ENCODE peak calls at places on chromosome 5, in four cellular contexts. M, J, E and S are unnamed samples.

GRCh38 chr5:179620703-179621350 is 2.6 kb downstream of the HNRNPH1 start:
- DNase-seq in E (no peak), J (no peak), M (no peak), S (no peak)

GRCh38 chr5:15266841-15267240 is 233.1 kb upstream of the FBXL7 start:
- DNase-seq in E (no peak), J (no peak), M (no peak), S (no peak)

GRCh38 chr5:9051779-9052178 is 494.1 kb downstream of the SEMA5A start:
- DNase-seq in E (no peak), M (no peak), J (no peak), S (no peak)

GRCh38 chr5:73387630-73388370 is 60.8 kb downstream of the FOXD1 start:
- DNase-seq in M (no peak), J (no peak), E (no peak), S (peak; percentile 21)

GRCh38 chr5:160472482-160472881 is 50.8 kb downstream of the PTTG1 start:
- DNase-seq in M (no peak), J (no peak), E (no peak), S (no peak)

GRCh38 chr5:133907075-133907474 is 61.4 kb downstream of the C5orf15 start:
- DNase-seq in M (no peak), E (no peak), J (no peak), S (no peak)

GRCh38 chr5:35246928-35247644 is 16.8 kb upstream of the PRLR start:
- DNase-seq in M (no peak), E (no peak), J (no peak), S (no peak)

GRCh38 chr5:76472338-76473336 is 69.6 kb downstream of the IQGAP2 start:
- DNase-seq in E (no peak), J (peak; percentile 62), M (no peak), S (no peak)

GRCh38 chr5:60687927-60688720 is 11.8 kb downstream of the DEPDC1B start:
- DNase-seq in E (no peak), J (peak; percentile 80), M (no peak), S (peak; percentile 30)

GRCh38 chr5:63959177-63959982 is 2.9 kb downstream of the HTR1A start:
- DNase-seq in J (peak; percentile 75), E (no peak), M (no peak), S (no peak)

GRCh38 chr5:23649594-23649993 is 142.2 kb downstream of the PRDM9 start:
- DNase-seq in J (no peak), E (no peak), M (no peak), S (no peak)

GRCh38 chr5:37847978-37848425 is 8.2 kb upstream of the GDNF start:
- DNase-seq in J (peak; percentile 98), M (no peak), E (peak; percentile 57), S (no peak)

GRCh38 chr5:135318037-135318436 is 81.0 kb downstream of the MACROH2A1 start:
- DNase-seq in M (no peak), J (no peak), E (no peak), S (no peak)

GRCh38 chr5:61806491-61807020 is 474.5 kb downstream of the ZSWIM6 start:
- DNase-seq in E (no peak), M (no peak), J (no peak), S (no peak)

GRCh38 chr5:73793911-73794310 is 167.9 kb downstream of the ARHGEF28 start:
- DNase-seq in M (no peak), E (no peak), J (no peak), S (no peak)

GRCh38 chr5:115184780-115185179 is 15.1 kb upstream of the TRIM36 start:
- DNase-seq in E (no peak), M (no peak), J (peak; percentile 2), S (no peak)

GRCh38 chr5:112270299-112271293 is 148.5 kb downstream of the EPB41L4A start:
- DNase-seq in E (no peak), M (no peak), J (peak; percentile 37), S (no peak)

GRCh38 chr5:146553446-146553845 is 37.5 kb upstream of the GPR151 start:
- DNase-seq in M (no peak), E (no peak), J (no peak), S (no peak)

GRCh38 chr5:108148715-108149139 is 233.2 kb downstream of the FBXL17 start:
- DNase-seq in M (no peak), J (peak; percentile 24), E (peak; percentile 5), S (peak; percentile 16)

GRCh38 chr5:38317887-38318286 is 59.5 kb downstream of the EGFLAM start:
- DNase-seq in M (no peak), E (no peak), J (no peak), S (no peak)

GRCh38 chr5:11973469-11973868 is 69.2 kb upstream of the CTNND2 start:
- DNase-seq in E (no peak), J (peak; percentile 82), M (no peak), S (no peak)

GRCh38 chr5:142869883-142870282 is 99.7 kb downstream of the ARHGAP26 start:
- DNase-seq in M (no peak), J (no peak), E (no peak), S (no peak)

GRCh38 chr5:33195431-33196128 is 245.2 kb upstream of the TARS1 start:
- DNase-seq in E (no peak), M (no peak), J (peak; percentile 26), S (no peak)

GRCh38 chr5:68754536-68754935 is 339.3 kb upstream of the SLC30A5 start:
- DNase-seq in E (no peak), J (no peak), M (no peak), S (no peak)

GRCh38 chr5:149561848-149562247 is 10.6 kb upstream of the CSNK1A1 start:
- DNase-seq in J (peak; percentile 95), E (peak; percentile 84), M (no peak), S (no peak)

GRCh38 chr5:168269950-168270349 is 21.5 kb upstream of the WWC1 start:
- DNase-seq in E (no peak), J (no peak), M (no peak), S (no peak)

GRCh38 chr5:62306494-62307363 is 723 bp downstream of the KIF2A start:
- DNase-seq in J (peak; percentile 30), E (peak; percentile 21), M (peak; percentile 53), S (peak; percentile 52)

GRCh38 chr5:140632366-140633080 is 452 bp downstream of the CD14 start:
- DNase-seq in J (peak; percentile 86), E (no peak), M (peak; percentile 42), S (peak; percentile 68)

GRCh38 chr5:139676406-139676805 is 28.3 kb downstream of the CXXC5 start:
- DNase-seq in E (no peak), M (no peak), J (no peak), S (no peak)

GRCh38 chr5:149162401-149163084 is 21.2 kb downstream of the ABLIM3 start:
- DNase-seq in J (peak; percentile 58), M (no peak), E (no peak), S (peak; percentile 34)

GRCh38 chr5:163578652-163579051 is 73.2 kb downstream of the MAT2B start:
- DNase-seq in J (no peak), E (no peak), M (no peak), S (no peak)

GRCh38 chr5:148807845-148808244 is 18.6 kb upstream of the ADRB2 start:
- DNase-seq in E (no peak), M (no peak), J (peak; percentile 14), S (no peak)

GRCh38 chr5:87105577-87105976 is 162.1 kb upstream of the RASA1 start:
- DNase-seq in J (no peak), M (no peak), E (no peak), S (no peak)

GRCh38 chr5:90473321-90474234 is 993 bp downstream of the MBLAC2 start:
- DNase-seq in E (no peak), J (peak; percentile 41), M (peak; percentile 1), S (peak; percentile 45)

GRCh38 chr5:135457424-135458071 is 5.4 kb upstream of the TIFAB start:
- DNase-seq in J (peak; percentile 72), E (peak; percentile 67), M (peak; percentile 36), S (peak; percentile 82)

GRCh38 chr5:107792940-107793339 is 122.2 kb upstream of the EFNA5 start:
- DNase-seq in J (no peak), E (no peak), M (no peak), S (no peak)

GRCh38 chr5:1004598-1005361 is 3.8 kb upstream of the NKD2 start:
- DNase-seq in J (peak; percentile 41), M (peak; percentile 40), E (no peak), S (no peak)

GRCh38 chr5:91301459-91301858 is 81.7 kb downstream of the ARRDC3 start:
- DNase-seq in E (no peak), J (peak; percentile 83), M (no peak), S (no peak)